ENCODE peak calls at places on chromosomes 16 and 17, in five cellular contexts. O is thoracic aorta, N is epithelial cell of proximal tubule, K is AG04450, G is prostate gland. T is an unnamed sample.
A peak's percentile ranks its signal among the peaks of the same experiment; 100 is the strongest.

GRCh38 chr16:57594531-57595031 is 33.8 kb upstream of the ADGRG1 start:
- DNase-seq in N (no peak), O (no peak), G (no peak), K (no peak), T (no peak)

GRCh38 chr17:20116683-20117309 is 107.6 kb downstream of the SPECC1 start:
- DNase-seq in G (peak; percentile 46), N (no peak), K (no peak), O (no peak), T (no peak)

GRCh38 chr17:21090889-21091618 is 35.7 kb upstream of the DHRS7B start:
- DNase-seq in K (no peak), N (no peak), G (no peak), O (no peak), T (peak; percentile 48)

GRCh38 chr16:8694795-8695194 is 20.4 kb downstream of the ABAT start:
- DNase-seq in O (no peak), G (no peak), N (no peak), K (no peak), T (no peak)

GRCh38 chr16:57991551-57992059 is 8.9 kb downstream of the ZNF319 start:
- DNase-seq in K (no peak), N (no peak), G (no peak), O (no peak), T (no peak)

GRCh38 chr16:19781196-19781595 is 63.1 kb downstream of the IQCK start:
- DNase-seq in O (no peak), K (no peak), N (no peak), G (no peak), T (no peak)

GRCh38 chr17:8041249-8041928 is 2.5 kb downstream of the ALOX15B start:
- DNase-seq in K (peak; percentile 29), O (no peak), G (no peak), N (peak; percentile 59), T (peak; percentile 20)

GRCh38 chr17:30376621-30377452 is 1.9 kb upstream of the CPD start:
- DNase-seq in G (peak; percentile 45), K (peak; percentile 65), N (no peak), O (no peak), T (no peak)

GRCh38 chr17:34913001-34913400 is 48.3 kb downstream of the CCT6B start:
- DNase-seq in G (no peak), N (no peak), K (no peak), O (no peak), T (no peak)

GRCh38 chr17:9057310-9057709 is 36.0 kb downstream of the NTN1 start:
- DNase-seq in N (no peak), O (no peak), G (no peak), K (no peak), T (no peak)

GRCh38 chr16:51002889-51003490 is 148.1 kb downstream of the SALL1 start:
- DNase-seq in K (no peak), G (no peak), O (no peak), N (no peak), T (no peak)

GRCh38 chr17:40433551-40434384 is 9.5 kb upstream of the IGFBP4 start:
- DNase-seq in G (no peak), K (no peak), N (no peak), O (no peak), T (no peak)

GRCh38 chr16:22711847-22712246 is 102.1 kb upstream of the HS3ST2 start:
- DNase-seq in K (no peak), N (no peak), O (no peak), G (no peak), T (no peak)

GRCh38 chr16:17420821-17421220 is 49.9 kb downstream of the XYLT1 start:
- DNase-seq in N (no peak), K (no peak), O (no peak), G (no peak), T (no peak)

GRCh38 chr16:85823328-85823920 is 23.9 kb downstream of the COX4I1 start:
- DNase-seq in N (no peak), O (no peak), K (no peak), G (no peak), T (no peak)

DNA sequence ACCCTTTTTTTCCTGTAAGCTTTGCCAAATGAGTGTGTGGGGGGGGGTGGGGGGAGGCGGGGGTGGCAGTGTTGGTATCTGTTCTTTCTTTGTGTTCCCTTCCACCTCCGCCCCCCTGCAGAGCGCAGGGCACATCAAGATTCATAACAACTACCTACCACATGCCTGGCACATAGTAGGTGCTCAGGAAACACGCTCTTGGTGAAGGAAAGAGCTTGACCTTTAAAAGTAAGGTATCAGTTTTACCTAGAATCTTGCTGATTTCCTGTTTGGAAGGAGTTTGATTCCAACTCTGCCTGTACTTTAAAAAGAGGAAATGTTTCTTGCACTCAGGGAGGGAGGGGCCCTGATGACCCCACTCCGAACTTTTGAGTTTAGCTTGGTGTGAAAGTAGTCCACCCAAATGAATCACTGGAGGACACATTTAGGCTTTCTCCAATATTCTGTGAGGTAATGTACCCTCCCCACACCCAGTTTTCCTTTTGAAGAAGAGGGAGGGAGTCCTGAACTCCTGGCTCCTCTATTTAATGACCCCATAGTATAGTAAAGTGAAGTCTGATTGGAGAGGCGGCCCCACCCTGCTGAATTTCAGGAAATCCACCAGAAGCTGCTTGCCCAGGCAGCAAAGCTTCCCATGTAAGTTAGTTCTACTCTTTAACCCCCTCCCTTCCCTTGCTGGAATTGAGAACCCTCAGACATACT is 549 bp upstream of the FAM20A start:
- DNase-seq in K (no peak), O (no peak), G (no peak), N (no peak), T (no peak)
- H3K4me3 ChIP-seq in K (no peak overlapping the region), O (peak overlapping the region; percentile 73), G (peak overlapping the region; percentile 46), N (no peak overlapping the region), T (peak overlapping the region; percentile 56)

DNA sequence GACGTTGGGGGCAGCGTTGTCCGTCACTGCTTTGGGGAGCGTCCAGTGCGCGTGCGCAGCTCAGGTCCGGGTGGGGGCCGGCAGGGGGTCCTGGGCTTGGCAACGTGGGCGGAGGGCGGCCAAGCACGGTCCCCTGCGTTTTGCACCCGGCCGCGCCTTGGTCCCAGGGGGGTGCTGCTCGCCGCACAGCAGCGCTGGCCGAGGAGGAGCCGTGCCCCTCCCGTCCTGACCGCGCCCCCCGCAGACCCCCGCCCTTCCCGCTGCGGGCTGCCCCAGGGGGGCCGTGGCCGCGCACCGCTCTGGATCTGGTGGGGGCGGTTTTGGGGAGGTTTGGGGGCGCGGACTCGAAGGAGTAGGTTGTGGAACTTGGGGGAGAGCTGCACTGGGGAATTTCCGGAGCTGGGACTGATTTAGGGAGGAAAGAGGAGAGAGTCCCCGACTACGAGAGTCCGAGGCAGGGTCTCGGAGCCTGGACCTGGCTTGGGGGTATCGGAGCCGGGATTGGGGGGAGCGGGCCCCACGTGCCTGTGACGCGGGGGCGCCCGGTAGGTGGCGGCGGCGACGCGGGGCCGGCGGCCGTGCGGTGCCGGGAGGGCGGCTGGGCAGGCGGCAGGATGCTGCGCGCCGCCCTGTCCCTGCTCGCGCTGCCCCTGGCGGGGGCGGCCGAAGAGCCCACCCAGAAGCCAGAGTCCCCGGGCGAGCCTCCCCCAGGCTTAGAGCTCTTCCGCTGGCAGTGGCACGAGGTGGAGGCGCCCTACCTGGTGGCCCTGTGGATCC is at the start of gene SLC9A5:
- DNase-seq in K (no peak), O (no peak), G (no peak), N (no peak), T (no peak)
- TF ChIP-seq CTCF in K (no peak), O (no peak), G (peak; percentile 40), N (no peak), T (no peak)

DNA sequence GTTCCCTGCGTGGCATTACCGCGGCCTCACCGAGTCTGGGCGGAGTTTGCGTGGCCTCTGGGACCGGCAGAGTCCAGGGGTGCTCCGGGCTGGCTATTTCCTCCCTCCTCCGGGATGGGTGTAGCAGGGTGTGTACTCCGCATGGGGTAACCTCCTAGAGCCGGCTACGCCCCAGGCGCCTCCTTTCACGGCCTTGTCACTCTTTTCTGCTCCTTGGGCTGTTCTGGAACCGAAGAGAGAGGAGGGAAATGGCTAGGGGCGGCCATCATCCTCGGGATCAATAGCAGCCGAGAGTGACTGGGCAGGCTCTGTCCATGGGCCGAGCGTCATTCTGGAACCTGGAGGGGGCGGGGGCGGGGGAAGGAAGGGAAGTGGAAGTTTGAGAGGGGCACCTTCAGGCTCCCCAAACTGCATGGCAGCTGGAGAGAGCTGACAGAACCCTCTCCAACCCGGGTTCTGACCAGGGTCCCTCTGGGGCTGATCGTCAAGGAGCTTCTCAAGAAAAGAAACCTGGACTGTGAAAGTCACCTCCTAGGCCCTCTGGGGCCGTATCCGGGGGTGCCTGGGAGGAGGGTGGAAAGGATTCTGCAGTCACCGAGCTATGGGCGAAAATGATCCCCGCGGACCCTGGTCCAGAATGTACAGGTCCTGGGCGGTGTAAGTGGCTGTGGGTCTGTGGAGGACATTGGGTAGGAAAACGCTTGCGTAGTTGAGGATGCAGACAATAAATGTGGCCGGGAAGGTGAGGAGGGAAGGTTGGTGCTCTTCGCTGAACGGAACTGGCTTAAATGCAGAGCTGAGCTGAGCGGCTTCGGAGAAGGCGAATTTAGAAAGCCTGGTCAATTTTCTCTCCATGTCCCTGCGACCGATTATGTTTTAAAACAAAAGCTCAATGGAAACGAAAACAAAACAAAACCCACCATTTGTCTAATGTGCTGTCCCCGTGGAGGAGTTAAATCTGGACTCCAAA is 3.8 kb upstream of the LHX1 start:
- DNase-seq in K (no peak), O (no peak), N (no peak), G (no peak), T (no peak)
- H3K4me3 ChIP-seq in K (no peak overlapping the region), O (peak overlapping the region; percentile 52), N (peak overlapping the region; percentile 82), G (no peak overlapping the region), T (no peak overlapping the region)

DNA sequence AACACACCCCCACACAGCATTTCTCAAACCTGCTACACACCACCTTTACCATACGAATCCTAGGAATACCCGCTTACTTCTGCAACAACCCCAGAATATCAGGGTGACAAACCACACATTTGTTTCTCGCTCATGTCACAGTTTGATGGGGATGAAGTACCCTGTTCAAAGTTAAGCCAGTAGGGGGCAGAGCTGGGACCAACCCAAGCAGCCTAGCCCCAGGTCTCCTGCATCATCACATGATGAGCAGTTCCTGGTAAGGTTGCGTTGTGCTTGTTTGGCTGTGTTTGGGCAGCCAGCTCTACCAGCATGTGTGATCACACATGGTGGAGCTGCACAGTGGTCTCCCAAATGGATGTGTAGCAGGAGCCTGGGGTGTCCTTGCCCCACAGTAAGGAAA is 103.6 kb upstream of the C16orf82 start:
- DNase-seq in N (no peak), K (no peak), G (no peak), O (no peak), T (no peak)
- TF ChIP-seq CTCF in N (peak; percentile 53), K (peak; percentile 44), G (no peak), O (no peak), T (no peak)

GRCh38 chr17:82845163-82845807 is 5.5 kb upstream of the ZNF750 start:
- DNase-seq in K (no peak), O (no peak), N (no peak), G (no peak), T (no peak)
- H3K4me3 ChIP-seq in K (no peak overlapping the region), O (no peak overlapping the region), N (no peak overlapping the region), G (no peak overlapping the region), T (no peak overlapping the region)

DNA sequence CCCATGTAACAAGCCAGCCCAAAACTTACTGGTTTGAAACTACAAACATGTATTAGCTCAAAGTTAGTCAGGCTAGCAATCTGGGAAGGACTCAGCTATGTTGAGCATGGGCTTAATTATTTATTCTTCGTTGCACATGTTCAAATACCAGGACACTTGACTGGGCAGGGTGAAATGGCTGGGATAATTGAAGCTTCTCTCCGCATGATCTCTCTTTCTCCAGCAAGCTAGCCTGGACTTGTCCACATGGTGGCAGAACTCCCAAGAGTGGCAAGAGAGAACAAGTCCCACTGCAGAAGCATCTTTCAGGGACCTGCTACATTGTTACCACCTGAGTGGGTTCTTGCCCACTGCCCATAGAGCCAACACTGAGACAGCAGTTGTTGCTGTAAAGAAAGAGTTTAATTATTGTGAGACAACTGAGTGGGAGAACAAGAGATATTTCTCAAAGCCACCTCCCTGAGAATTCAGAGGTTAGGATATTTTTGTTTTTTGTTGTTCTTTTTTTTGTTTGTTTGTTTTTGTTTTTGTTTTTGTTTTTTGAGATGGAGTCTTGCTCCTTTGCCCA is 16.8 kb upstream of the ATF7IP2 start:
- DNase-seq in G (no peak), K (no peak), O (no peak), N (peak; percentile 80), T (no peak)
- TF ChIP-seq CTCF in G (no peak), K (no peak), O (no peak), N (peak; percentile 66), T (peak; percentile 52)

GRCh38 chr16:21116148-21116693 is 34.4 kb downstream of the DNAH3 start:
- DNase-seq in K (no peak), G (no peak), N (no peak), O (no peak), T (no peak)
- H3K4me3 ChIP-seq in K (peak overlapping the region; percentile 14), G (no peak overlapping the region), N (no peak overlapping the region), O (no peak overlapping the region), T (peak overlapping the region; percentile 6)